ENCODE peak calls at places on chromosomes 7 and 10, in five cellular contexts. R, N, B, I and M are unnamed samples.

GRCh38 chr7:51639661-51640340 is 323.2 kb upstream of the COBL start:
- DNase-seq in B (no peak), N (no peak), R (no peak), I (no peak), M (no peak)

GRCh38 chr7:158276414-158277218 is 311.0 kb downstream of the PTPRN2 start:
- DNase-seq in N (no peak), R (peak; percentile 40), I (no peak), B (no peak), M (no peak)

GRCh38 chr10:128018704-128019103 is 107.5 kb downstream of the MKI67 start:
- DNase-seq in B (no peak), N (no peak), R (peak; percentile 13), I (no peak), M (no peak)

GRCh38 chr7:156962897-156963296 is 13.4 kb downstream of the NOM1 start:
- DNase-seq in R (no peak), I (no peak), N (no peak), B (no peak), M (no peak)

GRCh38 chr10:25556457-25556856 is 377.6 kb upstream of the MYO3A start:
- DNase-seq in B (peak; percentile 8), R (no peak), I (no peak), N (no peak), M (no peak)

GRCh38 chr7:22179442-22179879 is 177.5 kb downstream of the RAPGEF5 start:
- DNase-seq in R (no peak), I (no peak), B (no peak), N (no peak), M (no peak)

GRCh38 chr7:13097508-13097907 is 410.1 kb downstream of the ARL4A start:
- DNase-seq in I (no peak), N (no peak), B (no peak), R (no peak), M (no peak)

GRCh38 chr7:101953248-101953819 is 135.9 kb downstream of the CUX1 start:
- DNase-seq in I (no peak), R (peak; percentile 94), N (no peak), B (no peak), M (no peak)

GRCh38 chr10:91162495-91163268 is 57.8 kb upstream of the PCGF5 start:
- DNase-seq in R (peak; percentile 90), N (peak; percentile 82), I (peak; percentile 59), B (peak; percentile 68), M (peak; percentile 79)

GRCh38 chr7:43108255-43109011 is 4.0 kb upstream of the HECW1 start:
- DNase-seq in N (peak; percentile 72), B (peak; percentile 74), I (peak; percentile 98), R (no peak), M (peak; percentile 53)

GRCh38 chr10:17643339-17643754 is 604 bp upstream of the STAM start:
- DNase-seq in B (no peak), N (peak; percentile 72), I (no peak), R (peak; percentile 80), M (peak; percentile 82)

GRCh38 chr7:2313450-2314208 is 612 bp downstream of the SNX8 start:
- DNase-seq in B (no peak), I (no peak), N (peak; percentile 34), R (peak; percentile 76), M (peak; percentile 35)

GRCh38 chr10:35153723-35154122 is 27.1 kb downstream of the CREM start:
- DNase-seq in B (no peak), R (no peak), N (no peak), I (no peak), M (no peak)

GRCh38 chr10:6348091-6348862 is 145.5 kb downstream of the PFKFB3 start:
- DNase-seq in R (no peak), B (no peak), N (peak; percentile 51), I (no peak), M (peak; percentile 56)

GRCh38 chr7:20797174-20798080 is 10.7 kb upstream of the SP8 start:
- DNase-seq in N (no peak), I (peak; percentile 68), B (no peak), R (no peak), M (no peak)

GRCh38 chr10:9951481-9952257 is 1066.0 kb upstream of the CELF2 start:
- DNase-seq in R (no peak), I (no peak), N (no peak), B (no peak), M (no peak)

GRCh38 chr7:37713613-37714012 is 30.0 kb downstream of the GPR141 start:
- DNase-seq in N (no peak), B (no peak), I (no peak), R (no peak), M (no peak)

GRCh38 chr10:113111900-113112853 is 162.1 kb downstream of the TCF7L2 start:
- DNase-seq in R (no peak), I (no peak), N (peak; percentile 52), B (no peak), M (peak; percentile 25)

GRCh38 chr10:114526112-114526496 is 121.8 kb upstream of the AFAP1L2 start:
- DNase-seq in B (no peak), I (no peak), N (no peak), R (no peak), M (no peak)

GRCh38 chr7:4436361-4436899 is 245.7 kb upstream of the FOXK1 start:
- DNase-seq in I (no peak), R (no peak), B (no peak), N (no peak), M (no peak)

GRCh38 chr7:6501586-6502564 is 49.4 kb downstream of the GRID2IP start:
- DNase-seq in B (peak; percentile 26), R (no peak), I (no peak), N (no peak), M (no peak)

GRCh38 chr7:103824251-103824650 is 165.2 kb downstream of the RELN start:
- DNase-seq in N (no peak), R (no peak), B (no peak), I (no peak), M (no peak)

GRCh38 chr7:103821105-103821504 is 168.4 kb downstream of the RELN start:
- DNase-seq in N (no peak), B (no peak), R (no peak), I (no peak), M (no peak)

DNA sequence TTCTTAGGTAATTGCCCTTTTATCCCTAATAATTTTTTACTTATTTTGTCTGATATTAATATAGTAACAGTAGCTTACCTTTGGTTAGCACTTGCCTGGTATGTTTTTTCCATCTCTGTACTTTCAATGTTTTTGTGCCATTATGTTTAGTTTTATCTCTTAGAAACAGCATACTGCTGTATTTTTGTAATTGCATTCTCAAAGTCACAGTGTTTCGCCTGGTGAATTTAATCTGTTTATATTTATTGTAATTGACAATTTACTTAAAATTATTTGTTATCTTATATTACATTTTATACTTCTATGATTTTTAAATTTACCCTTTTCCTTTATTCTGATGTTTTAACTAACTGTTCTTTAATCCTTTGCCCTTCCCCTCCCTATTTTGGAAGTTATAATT is 166.4 kb downstream of the RELN start:
- DNase-seq in B (no peak), N (no peak), R (no peak), I (no peak), M (no peak)
- TF ChIP-seq EP300 in B (no peak), N (no peak), R (no peak), I (no peak), M (no peak)

GRCh38 chr10:3761111-3761686 is 23.8 kb downstream of the KLF6 start:
- DNase-seq in B (no peak), R (no peak), N (no peak), I (no peak), M (no peak)
- H3K27ac ChIP-seq in B (no peak overlapping the region), R (no peak overlapping the region), N (no peak overlapping the region), I (no peak overlapping the region), M (no peak overlapping the region)

GRCh38 chr10:116691079-116691398 is 51.3 kb downstream of the HSPA12A start:
- DNase-seq in R (peak; percentile 70), B (no peak), N (no peak), I (no peak), M (no peak)
- TF ChIP-seq EP300 in R (no peak), B (no peak), N (no peak), I (no peak), M (no peak)

DNA sequence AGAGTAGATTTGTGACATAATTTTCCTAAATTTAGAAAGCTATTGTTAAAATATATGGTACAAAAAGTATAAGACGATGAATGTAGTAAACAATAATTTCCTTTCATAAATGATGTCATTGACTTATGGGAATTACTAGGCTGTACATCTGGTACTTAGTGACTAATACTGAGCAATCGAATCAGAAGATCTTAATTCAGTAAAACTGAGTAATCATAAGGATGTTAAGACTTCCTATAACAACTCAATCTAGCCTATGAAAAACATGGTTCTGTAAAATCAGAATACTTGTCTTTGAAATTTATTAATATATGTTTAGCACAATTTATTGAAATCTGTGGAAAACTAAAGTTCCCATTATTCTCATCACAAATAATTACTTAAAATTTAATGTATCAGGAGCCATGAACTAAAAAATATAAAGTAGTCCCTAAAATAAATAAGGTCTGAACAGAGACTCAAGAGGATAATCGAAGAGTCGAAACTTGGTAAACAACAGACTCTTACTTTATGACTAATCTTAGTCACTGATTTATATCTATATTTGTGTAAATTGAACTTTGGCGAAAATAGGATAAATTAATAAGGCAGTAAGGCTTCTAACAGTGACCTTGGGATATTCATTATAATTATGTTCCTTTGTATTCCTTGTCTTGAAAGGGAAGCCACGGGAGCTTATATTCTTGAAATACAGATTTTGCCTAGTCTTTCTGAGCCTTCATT is 142.1 kb downstream of the HGF start:
- DNase-seq in N (no peak), I (no peak), R (no peak), B (no peak), M (no peak)
- H3K27ac ChIP-seq in N (no peak overlapping the region), I (no peak overlapping the region), R (no peak overlapping the region), B (no peak overlapping the region), M (no peak overlapping the region)

GRCh38 chr7:108572487-108572886 is 2.8 kb downstream of the DNAJB9 start:
- DNase-seq in N (no peak), R (no peak), I (no peak), B (no peak), M (no peak)

GRCh38 chr7:108570146-108570755 is 577 bp downstream of the DNAJB9 start:
- DNase-seq in R (peak; percentile 68), N (peak; percentile 55), B (peak; percentile 76), I (no peak), M (peak; percentile 70)

GRCh38 chr7:108565987-108566386 is 3.5 kb downstream of the THAP5 start:
- DNase-seq in N (no peak), B (peak; percentile 27), I (no peak), R (no peak), M (no peak)

GRCh38 chr7:108568801-108569380 is 615 bp downstream of the THAP5 start:
- DNase-seq in B (no peak), I (no peak), N (no peak), R (no peak), M (no peak)

GRCh38 chr7:108569381-108570145 is at the start of the genes DNAJB9 and THAP5:
- DNase-seq in N (peak; percentile 99), R (peak; percentile 100), I (peak; percentile 94), B (peak; percentile 99), M (peak; percentile 99)
- TF ChIP-seq EP300 in N (peak; percentile 22), R (no peak), I (no peak), B (peak; percentile 66), M (no peak)